ENCODE peak calls at places on chromosomes 12 and 14, in four cellular contexts. C, F, G and O are unnamed samples.

GRCh38 chr12:2959508-2960431 is 573 bp downstream of the TEAD4 start:
- DNase-seq in C (no peak), F (peak), G (peak), O (peak)

GRCh38 chr12:44653886-44654527 is 222.1 kb downstream of the NELL2 start:
- DNase-seq in C (no peak), F (no peak), G (no peak), O (no peak)

GRCh38 chr12:22500100-22500499 is 44.2 kb downstream of the C2CD5 start:
- DNase-seq in C (no peak), F (no peak), G (no peak), O (no peak)

GRCh38 chr12:89706551-89707348 is 1.9 kb downstream of the ATP2B1 start:
- DNase-seq in C (no peak), F (no peak), G (no peak), O (peak)

GRCh38 chr12:118371354-118372282 is 1.1 kb downstream of the TAOK3 start:
- DNase-seq in C (no peak), F (no peak), G (no peak), O (peak)

GRCh38 chr14:50744242-50744641 is 76.1 kb upstream of the SAV1 start:
- DNase-seq in C (no peak), F (no peak), G (no peak), O (no peak)

GRCh38 chr12:51970904-51971646 is 19.6 kb downstream of the ACVR1B start:
- DNase-seq in C (peak), F (peak), G (peak), O (peak)

GRCh38 chr12:6476496-6476895 is 6.0 kb upstream of the VAMP1 start:
- DNase-seq in C (no peak), F (no peak), G (no peak), O (no peak)

GRCh38 chr12:52759218-52759617 is 17.9 kb downstream of the KRT76 start:
- DNase-seq in C (no peak), F (no peak), G (no peak), O (no peak)

GRCh38 chr12:89949457-89950195 is 241.0 kb upstream of the ATP2B1 start:
- DNase-seq in C (peak), F (peak), G (peak), O (peak)

GRCh38 chr14:56145965-56146364 is 27.8 kb downstream of the PELI2 start:
- DNase-seq in C (no peak), F (no peak), G (no peak), O (no peak)

GRCh38 chr14:30799933-30800332 is 74.4 kb upstream of the COCH start:
- DNase-seq in C (no peak), F (no peak), G (no peak), O (no peak)

GRCh38 chr14:94394025-94394493 is 5.7 kb upstream of the SERPINA1 start:
- DNase-seq in C (no peak), F (no peak), G (peak), O (no peak)

DNA sequence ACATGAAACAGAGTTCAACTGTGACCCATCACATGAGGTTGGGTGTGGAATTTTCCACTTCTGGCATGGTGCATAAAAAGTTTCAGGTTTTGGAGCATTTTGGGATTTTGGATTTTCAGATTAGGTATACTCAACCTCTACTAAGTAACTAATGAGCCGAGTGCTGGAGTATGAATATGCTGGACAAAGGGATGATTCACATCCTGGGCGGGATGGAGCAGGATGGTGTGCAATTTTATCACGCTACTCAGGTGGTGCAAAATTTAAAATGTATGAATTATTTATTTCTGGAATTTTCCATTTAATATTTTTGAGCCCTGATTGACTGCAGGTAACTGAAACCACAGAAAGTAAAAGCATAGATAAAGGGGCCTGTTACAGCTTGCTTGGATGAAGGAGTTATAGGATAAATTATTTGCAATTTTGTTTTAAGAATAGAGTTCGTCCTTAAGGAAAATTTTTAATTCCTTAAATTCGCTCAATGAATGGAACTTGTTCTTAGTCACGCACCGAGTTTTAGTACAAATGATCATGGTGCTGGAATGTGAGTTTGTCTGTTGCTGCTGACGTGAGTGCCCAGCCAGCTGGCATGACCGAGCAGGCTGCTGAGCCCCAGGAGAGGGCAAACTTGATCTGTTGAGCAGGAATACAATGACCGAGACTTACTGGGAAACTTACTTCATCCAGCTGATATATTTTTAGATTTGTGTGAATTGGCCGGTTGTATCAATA is 176.3 kb downstream of the ESR2 start:
- DNase-seq in C (no peak), F (no peak), G (no peak), O (no peak)
- TF ChIP-seq REST in C (no peak), F (no peak), G (no peak), O (no peak)

GRCh38 chr12:68348419-68348818 is 16.3 kb upstream of the MDM1 start:
- DNase-seq in C (no peak), F (no peak), G (no peak), O (no peak)
- H3K4me2 ChIP-seq in C (no peak), F (no peak), G (no peak), O (no peak)

GRCh38 chr12:461425-461824 is 1.7 kb downstream of the B4GALNT3 start:
- DNase-seq in C (no peak), F (no peak), G (peak), O (no peak)

GRCh38 chr12:466039-466438 is 6.3 kb downstream of the B4GALNT3 start:
- DNase-seq in C (no peak), F (no peak), G (no peak), O (no peak)

GRCh38 chr12:464484-465267 is 4.9 kb downstream of the B4GALNT3 start:
- DNase-seq in C (no peak), F (no peak), G (no peak), O (no peak)

GRCh38 chr12:460301-461230 is 827 bp downstream of the B4GALNT3 start:
- DNase-seq in C (no peak), F (peak), G (no peak), O (peak)

DNA sequence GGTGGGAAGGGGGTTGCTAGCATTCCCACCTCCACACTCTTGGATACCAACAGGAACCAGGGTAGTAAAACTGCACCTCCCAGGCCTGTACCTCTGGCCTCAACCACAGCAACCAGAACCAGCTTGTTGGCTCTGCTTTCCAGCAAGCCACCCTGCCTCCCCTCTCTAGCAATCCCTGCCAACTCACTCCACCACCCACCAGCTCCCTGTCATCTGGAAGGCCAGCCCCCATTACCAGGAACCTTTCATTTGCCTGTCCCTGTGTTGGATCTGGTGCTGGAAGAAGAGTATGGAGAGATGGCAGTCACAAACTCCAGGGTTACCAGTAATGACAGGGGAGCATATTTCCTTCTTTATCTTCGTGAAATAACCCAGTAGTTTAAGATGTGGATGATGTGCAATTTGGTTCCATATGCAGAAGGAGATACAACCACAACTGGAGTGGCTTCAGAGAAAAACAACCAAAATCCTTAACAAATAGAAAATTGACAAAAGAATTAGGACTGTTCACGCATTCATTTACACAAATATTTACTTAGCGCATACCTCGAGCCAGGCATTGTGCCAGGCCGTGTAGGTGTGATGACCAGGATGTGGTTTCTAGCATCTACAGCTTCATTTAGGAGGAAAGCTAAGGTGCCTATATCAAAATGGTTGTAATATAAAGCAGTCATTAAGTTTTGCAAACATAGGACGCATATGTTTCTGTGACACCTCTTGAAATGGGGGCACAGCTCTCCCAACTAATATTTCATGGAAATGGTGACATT is 3.4 kb downstream of the B4GALNT3 start:
- DNase-seq in C (no peak), F (no peak), G (no peak), O (no peak)
- TF ChIP-seq CREB1 in C (no peak), F (no peak), G (no peak), O (no peak)

GRCh38 chr12:46964496-46965098 is 114.8 kb upstream of the PCED1B start:
- DNase-seq in C (no peak), F (no peak), G (no peak), O (peak)

GRCh38 chr12:46959484-46959883 is 119.9 kb upstream of the PCED1B start:
- DNase-seq in C (no peak), F (no peak), G (no peak), O (no peak)

GRCh38 chr12:46965137-46965536 is 114.3 kb upstream of the PCED1B start:
- DNase-seq in C (no peak), F (no peak), G (no peak), O (no peak)

GRCh38 chr12:46965880-46966279 is 113.5 kb upstream of the PCED1B start:
- DNase-seq in C (no peak), F (no peak), G (no peak), O (no peak)

DNA sequence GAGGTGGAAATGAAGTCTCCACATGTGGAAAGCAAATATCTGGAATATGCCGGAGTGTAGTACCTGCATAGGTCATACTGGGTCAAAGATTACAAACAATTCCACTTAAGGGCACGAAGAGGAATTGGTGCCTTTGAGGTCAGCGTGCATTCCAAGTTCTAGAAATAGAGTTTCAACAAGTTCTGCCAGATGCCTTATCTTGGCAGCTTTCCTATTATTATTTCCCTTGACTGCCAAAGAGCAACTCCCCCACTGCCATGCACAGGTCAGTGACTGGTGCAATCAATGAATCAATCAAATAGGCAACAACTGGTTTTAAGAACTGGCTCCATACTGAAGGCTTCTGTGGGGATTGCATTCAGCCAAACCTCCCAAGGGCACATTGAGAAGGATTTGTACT is 115.4 kb upstream of the PCED1B start:
- DNase-seq in C (no peak), F (no peak), G (no peak), O (no peak)
- TF ChIP-seq REST in C (no peak), F (no peak), G (no peak), O (no peak)

GRCh38 chr12:12358528-12358927 is 1.6 kb downstream of the BORCS5 start:
- DNase-seq in C (no peak), F (no peak), G (no peak), O (no peak)
- H3K4me2 ChIP-seq in C (peak), F (peak), G (peak), O (peak)

GRCh38 chr12:106141003-106141402 is 2.2 kb upstream of the NUAK1 start:
- DNase-seq in C (no peak), F (no peak), G (no peak), O (no peak)

GRCh38 chr12:106138279-106138645 is 492 bp downstream of the NUAK1 start:
- DNase-seq in C (no peak), F (no peak), G (no peak), O (no peak)

GRCh38 chr12:106138646-106139421 is at the start of gene NUAK1:
- DNase-seq in C (no peak), F (no peak), G (no peak), O (peak)

GRCh38 chr12:106140223-106140986 is 1.7 kb upstream of the NUAK1 start:
- DNase-seq in C (no peak), F (no peak), G (no peak), O (no peak)

DNA sequence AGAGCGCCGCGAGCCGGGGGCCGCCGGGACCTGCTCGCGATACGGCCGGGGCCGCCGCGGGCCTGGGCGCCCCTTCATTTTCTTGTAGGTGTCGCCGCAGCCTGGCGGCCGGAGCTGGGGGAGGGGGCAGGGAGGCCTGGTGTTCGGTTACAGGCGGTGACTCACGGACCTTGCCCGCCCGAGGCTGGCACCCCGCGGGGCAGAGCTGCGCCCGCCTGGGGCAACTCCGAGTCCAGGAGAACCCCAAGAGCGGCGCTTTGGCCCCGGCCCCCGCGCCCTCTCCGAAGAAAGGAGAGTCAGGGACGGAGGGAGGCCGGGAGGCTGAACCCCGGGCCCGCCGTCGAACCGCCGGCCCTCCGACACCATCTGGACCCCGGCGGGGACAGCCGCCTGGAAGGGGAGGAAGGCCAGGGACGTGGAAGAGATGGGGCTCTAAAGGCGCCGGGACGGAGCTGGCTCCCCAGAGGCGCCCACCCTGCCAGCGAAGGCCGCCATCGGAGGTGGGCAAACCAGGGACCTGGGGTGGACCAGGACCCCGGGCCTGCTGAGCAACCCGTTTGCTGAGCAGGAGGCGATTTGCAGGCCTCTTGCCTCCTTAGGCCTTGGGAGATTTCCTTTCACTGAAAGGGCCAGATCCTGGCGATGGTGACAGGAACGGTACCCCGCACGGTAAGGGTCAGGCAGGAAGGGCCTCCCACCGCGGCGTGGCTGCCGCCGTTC is 828 bp upstream of the NUAK1 start:
- DNase-seq in C (no peak), F (no peak), G (peak), O (peak)
- TF ChIP-seq CREB1 in C (no peak), F (no peak), G (no peak), O (peak)

DNA sequence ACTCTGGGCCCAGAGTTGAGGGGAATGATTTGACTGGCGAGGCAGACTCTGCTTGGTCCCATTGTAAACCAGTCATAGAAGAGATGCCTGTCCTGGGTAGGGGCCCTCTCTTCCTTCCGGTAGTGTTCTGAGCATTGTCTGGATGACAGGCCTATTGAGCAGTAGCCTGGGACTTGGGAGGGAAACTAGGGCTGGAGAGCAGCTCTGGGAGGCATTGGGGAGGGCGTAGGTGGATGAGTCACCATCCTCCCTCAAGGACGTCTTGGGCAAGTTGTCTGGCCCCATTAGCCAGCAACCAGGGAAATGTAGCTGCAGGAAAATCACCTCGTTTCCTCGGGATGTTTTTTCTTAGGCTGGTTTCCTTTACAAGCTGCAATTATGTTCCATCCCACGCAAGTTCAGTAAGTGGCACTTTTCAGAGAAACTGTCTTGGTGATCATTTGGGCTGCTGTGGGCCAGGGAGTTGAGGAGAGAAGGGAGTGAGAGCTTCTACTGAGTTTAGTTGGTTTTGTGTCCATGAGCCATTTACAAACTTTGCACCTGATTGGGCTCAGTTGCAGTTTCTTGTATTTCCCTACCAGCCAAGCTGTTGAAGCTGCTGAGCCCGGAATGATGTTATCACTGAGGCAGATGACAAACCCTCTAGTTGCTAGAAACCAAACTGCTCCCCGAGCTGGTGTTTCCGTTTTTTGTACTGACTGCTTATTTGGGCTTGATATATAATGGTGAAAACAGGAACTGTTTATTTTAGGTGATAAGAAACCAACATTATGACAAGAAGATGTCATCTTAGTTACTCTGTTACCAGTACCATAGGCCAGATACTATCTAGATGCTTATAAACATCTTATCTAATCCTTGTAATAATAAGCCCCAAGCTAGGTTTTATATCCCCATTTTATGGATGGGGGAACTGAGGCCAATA is 147.6 kb downstream of the CHST11 start:
- DNase-seq in C (peak), F (peak), G (no peak), O (peak)
- TF ChIP-seq REST in C (no peak), F (peak), G (no peak), O (no peak)